ENCODE peak calls at places on chromosomes 5 and 9, in seven cellular contexts. X, S, Z, B, U, O and M are unnamed samples.

GRCh38 chr5:7325975-7326911 is 69.7 kb upstream of the ADCY2 start:
- DNase-seq in X (no peak), S (no peak), Z (peak), B (no peak), U (no peak), O (no peak), M (no peak)

GRCh38 chr9:118652258-118652657 is 717.0 kb downstream of the BRINP1 start:
- DNase-seq in X (no peak), S (no peak), Z (no peak), B (no peak), U (no peak), O (no peak), M (no peak)

GRCh38 chr9:133955821-133956411 is 36.2 kb downstream of the VAV2 start:
- DNase-seq in X (no peak), S (peak), Z (no peak), B (no peak), U (peak), O (peak), M (no peak)

GRCh38 chr5:60487885-60488425 is 212.0 kb downstream of the DEPDC1B start:
- DNase-seq in X (no peak), S (no peak), Z (no peak), B (peak), U (no peak), O (peak), M (no peak)

GRCh38 chr5:73945505-73945904 is 319.5 kb downstream of the ARHGEF28 start:
- DNase-seq in X (no peak), S (peak), Z (peak), B (no peak), U (no peak), O (no peak), M (no peak)

GRCh38 chr9:120985759-120986353 is 59.3 kb upstream of the TRAF1 start:
- DNase-seq in X (no peak), S (no peak), Z (peak), B (peak), U (no peak), O (no peak), M (no peak)

GRCh38 chr5:112594060-112594850 is 143.4 kb upstream of the APC start:
- DNase-seq in X (no peak), S (no peak), Z (no peak), B (no peak), U (no peak), O (no peak), M (no peak)

GRCh38 chr9:87792831-87793288 is 66.9 kb downstream of the CTSL start:
- DNase-seq in X (peak), S (no peak), Z (peak), B (peak), U (no peak), O (peak), M (peak)

GRCh38 chr9:91843623-91844111 is 106.4 kb downstream of the ROR2 start:
- DNase-seq in X (no peak), S (no peak), Z (no peak), B (no peak), U (peak), O (no peak), M (peak)

GRCh38 chr5:154962494-154962893 is 21.6 kb downstream of the MRPL22 start:
- DNase-seq in X (no peak), S (no peak), Z (no peak), B (no peak), U (no peak), O (no peak), M (no peak)

GRCh38 chr5:14263700-14264099 is 120.6 kb downstream of the TRIO start:
- DNase-seq in X (no peak), S (no peak), Z (no peak), B (no peak), U (no peak), O (no peak), M (no peak)

GRCh38 chr5:180575571-180575970 is 15.7 kb downstream of the SCGB3A1 start:
- DNase-seq in X (no peak), S (no peak), Z (no peak), B (no peak), U (no peak), O (no peak), M (no peak)

GRCh38 chr9:35350827-35351549 is 138.9 kb upstream of the RUSC2 start:
- DNase-seq in X (no peak), S (no peak), Z (no peak), B (no peak), U (no peak), O (no peak), M (no peak)

GRCh38 chr9:136644343-136644592 is 18.4 kb upstream of the EGFL7 start:
- DNase-seq in X (no peak), S (no peak), Z (peak), B (no peak), U (peak), O (peak), M (peak)

GRCh38 chr9:137422668-137423000 is 328 bp downstream of the EXD3 start:
- DNase-seq in X (no peak), S (peak), Z (peak), B (no peak), U (no peak), O (peak), M (peak)

GRCh38 chr9:91734371-91734981 is 215.6 kb downstream of the ROR2 start:
- DNase-seq in X (no peak), S (peak), Z (peak), B (peak), U (peak), O (peak), M (peak)

GRCh38 chr5:141683596-141684161 is 1.6 kb upstream of the ARAP3 start:
- DNase-seq in X (no peak), S (no peak), Z (no peak), B (no peak), U (no peak), O (no peak), M (no peak)

GRCh38 chr9:133643978-133644760 is 8.0 kb downstream of the DBH start:
- DNase-seq in X (no peak), S (no peak), Z (no peak), B (no peak), U (no peak), O (no peak), M (no peak)

GRCh38 chr9:137278913-137279711 is 1.6 kb downstream of the TOR4A start:
- DNase-seq in X (no peak), S (no peak), Z (no peak), B (no peak), U (no peak), O (no peak), M (no peak)

GRCh38 chr9:19969721-19970120 is 180.9 kb upstream of the SLC24A2 start:
- DNase-seq in X (no peak), S (no peak), Z (no peak), B (no peak), U (no peak), O (no peak), M (no peak)

GRCh38 chr5:52956915-52957747 is 32.0 kb upstream of the ITGA2 start:
- DNase-seq in X (no peak), S (no peak), Z (no peak), B (peak), U (no peak), O (no peak), M (no peak)

GRCh38 chr5:154078305-154078704 is 39.5 kb downstream of the MFAP3 start:
- DNase-seq in X (no peak), S (no peak), Z (no peak), B (no peak), U (no peak), O (no peak), M (no peak)

GRCh38 chr9:132006657-132007370 is 72.9 kb downstream of the MED27 start:
- DNase-seq in X (peak), S (no peak), Z (no peak), B (no peak), U (no peak), O (no peak), M (no peak)

GRCh38 chr9:87327567-87328125 is 170.0 kb upstream of the DAPK1 start:
- DNase-seq in X (no peak), S (no peak), Z (no peak), B (no peak), U (no peak), O (no peak), M (no peak)

GRCh38 chr5:172902497-172903472 is 56.4 kb upstream of the RPL26L1 start:
- DNase-seq in X (no peak), S (peak), Z (peak), B (peak), U (peak), O (peak), M (peak)

GRCh38 chr5:155019601-155020226 is 6.2 kb downstream of the KIF4B start:
- DNase-seq in X (no peak), S (no peak), Z (no peak), B (no peak), U (no peak), O (no peak), M (no peak)

GRCh38 chr5:151384106-151384505 is 36.7 kb upstream of the SLC36A2 start:
- DNase-seq in X (no peak), S (no peak), Z (no peak), B (no peak), U (no peak), O (no peak), M (no peak)

GRCh38 chr9:133785753-133786370 is 47.7 kb upstream of the SARDH start:
- DNase-seq in X (no peak), S (no peak), Z (no peak), B (no peak), U (no peak), O (no peak), M (no peak)

GRCh38 chr9:79280691-79281090 is 291.1 kb upstream of the TLE4 start:
- DNase-seq in X (no peak), S (no peak), Z (no peak), B (no peak), U (no peak), O (no peak), M (no peak)

GRCh38 chr9:126397056-126397455 is 70.4 kb downstream of the MVB12B start:
- DNase-seq in X (peak), S (no peak), Z (no peak), B (no peak), U (no peak), O (peak), M (no peak)

GRCh38 chr5:172648755-172649154 is 7.7 kb downstream of the NEURL1B start:
- DNase-seq in X (no peak), S (no peak), Z (no peak), B (no peak), U (no peak), O (no peak), M (no peak)

GRCh38 chr9:15469406-15469805 is 41.4 kb downstream of the PSIP1 start:
- DNase-seq in X (no peak), S (no peak), Z (no peak), B (no peak), U (no peak), O (no peak), M (no peak)

GRCh38 chr9:118962426-118962825 is 406.8 kb downstream of the BRINP1 start:
- DNase-seq in X (no peak), S (no peak), Z (no peak), B (no peak), U (no peak), O (no peak), M (no peak)

GRCh38 chr5:146632620-146633019 is 116.6 kb upstream of the GPR151 start:
- DNase-seq in X (no peak), S (no peak), Z (no peak), B (no peak), U (no peak), O (no peak), M (no peak)

GRCh38 chr5:171830686-171831085 is 45.1 kb downstream of the SMIM23 start:
- DNase-seq in X (no peak), S (no peak), Z (no peak), B (no peak), U (no peak), O (no peak), M (no peak)

DNA sequence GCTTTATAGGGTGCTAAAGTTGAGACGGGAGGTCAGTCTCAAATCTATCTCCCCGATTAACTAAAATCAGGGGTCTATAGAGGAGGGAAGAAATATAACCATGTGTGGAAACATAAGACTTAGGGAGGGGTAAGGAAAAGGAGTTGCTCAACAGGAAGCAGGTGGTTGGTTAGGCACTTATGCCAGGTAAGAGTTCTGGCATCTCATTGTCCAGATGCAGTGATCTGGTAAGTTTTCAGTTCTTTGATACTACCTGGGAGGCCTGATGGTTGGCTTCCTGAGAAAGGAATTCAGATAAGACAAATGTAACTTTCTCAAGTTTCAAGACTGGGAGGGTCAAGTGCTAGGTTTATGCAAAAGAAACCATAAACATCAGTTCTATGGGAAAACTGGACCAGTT is 47.7 kb downstream of the CERT1 start:
- DNase-seq in X (no peak), S (no peak), Z (no peak), B (no peak), U (no peak), O (no peak), M (no peak)
- TF ChIP-seq EP300 in X (no peak), S (no peak), Z (no peak), B (no peak), U (no peak), O (no peak), M (no peak)

GRCh38 chr9:127875306-127875966 is 2.0 kb downstream of the AK1 start:
- DNase-seq in X (no peak), S (no peak), Z (no peak), B (no peak), U (peak), O (no peak), M (peak)

GRCh38 chr9:127874301-127875216 is 2.9 kb downstream of the AK1 start:
- DNase-seq in X (no peak), S (no peak), Z (no peak), B (no peak), U (peak), O (no peak), M (peak)

GRCh38 chr9:127873223-127873691 is 4.2 kb downstream of the AK1 start:
- DNase-seq in X (no peak), S (peak), Z (no peak), B (no peak), U (no peak), O (no peak), M (peak)

GRCh38 chr9:127872492-127873222 is 4.8 kb downstream of the AK1 start:
- DNase-seq in X (no peak), S (no peak), Z (no peak), B (no peak), U (no peak), O (no peak), M (no peak)

DNA sequence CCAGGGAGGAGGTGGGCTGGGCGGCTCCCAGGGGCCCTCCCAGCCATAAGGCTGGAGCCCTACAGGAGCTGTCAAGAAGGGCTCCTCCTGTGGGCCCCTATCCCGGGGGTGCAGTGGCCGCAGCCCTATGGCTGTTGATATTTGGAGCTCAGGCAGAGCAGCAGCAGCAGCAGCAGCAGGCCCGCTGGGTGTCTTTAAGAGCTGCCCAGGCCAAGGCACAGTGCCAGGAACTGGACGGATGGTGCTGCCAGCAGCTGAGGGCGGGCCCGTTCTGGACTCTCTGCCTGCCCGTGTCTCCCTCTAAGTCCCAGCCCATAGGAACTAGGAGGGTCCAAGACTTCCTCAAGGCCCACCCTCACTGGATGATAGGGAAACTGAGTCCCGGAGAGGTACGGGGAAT is 3.6 kb downstream of the AK1 start:
- DNase-seq in X (no peak), S (no peak), Z (no peak), B (no peak), U (peak), O (peak), M (peak)
- H3K27ac ChIP-seq in X (no peak), S (no peak), Z (no peak), B (no peak), U (peak), O (no peak), M (peak)

GRCh38 chr9:95004452-95005275 is 278.2 kb downstream of the AOPEP start:
- DNase-seq in X (no peak), S (peak), Z (peak), B (peak), U (peak), O (peak), M (peak)

GRCh38 chr9:95005276-95006141 is 279.0 kb downstream of the AOPEP start:
- DNase-seq in X (no peak), S (no peak), Z (no peak), B (no peak), U (no peak), O (no peak), M (no peak)

GRCh38 chr9:95000821-95001220 is 274.3 kb downstream of the AOPEP start:
- DNase-seq in X (no peak), S (no peak), Z (no peak), B (no peak), U (no peak), O (no peak), M (no peak)

GRCh38 chr9:95001720-95002119 is 275.2 kb downstream of the AOPEP start:
- DNase-seq in X (no peak), S (no peak), Z (no peak), B (no peak), U (no peak), O (no peak), M (no peak)

GRCh38 chr9:95003694-95004451 is 277.4 kb downstream of the AOPEP start:
- DNase-seq in X (no peak), S (no peak), Z (peak), B (peak), U (peak), O (peak), M (peak)
- TF ChIP-seq POLR2A in X (no peak), S (no peak), Z (no peak), B (no peak), U (peak), O (no peak), M (no peak)

GRCh38 chr9:85137606-85138150 is 468.1 kb downstream of the NTRK2 start:
- DNase-seq in X (no peak), S (no peak), Z (no peak), B (no peak), U (no peak), O (no peak), M (no peak)
- TF ChIP-seq EP300 in X (no peak), S (no peak), Z (no peak), B (no peak), U (no peak), O (no peak), M (no peak)

DNA sequence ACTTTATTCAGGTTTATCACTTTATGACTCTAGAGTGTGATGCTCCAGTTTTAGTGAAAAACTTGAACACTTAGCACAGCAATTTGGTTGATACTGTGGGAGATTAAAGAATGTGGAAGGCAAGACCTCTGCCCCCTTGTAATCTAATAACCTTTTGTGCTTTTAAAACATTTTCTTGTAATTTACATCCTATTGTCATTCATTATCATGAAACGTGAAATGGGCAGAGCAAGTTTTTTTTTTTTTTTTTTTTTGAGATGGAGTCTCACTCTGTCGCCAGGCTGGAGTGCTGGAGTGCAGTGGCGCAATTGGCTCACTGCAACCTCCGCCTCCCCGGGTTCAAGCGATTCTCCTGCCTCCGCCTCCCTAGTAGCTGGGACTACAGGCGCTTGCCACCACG is 1.8 kb downstream of the PAIP2 start:
- DNase-seq in X (no peak), S (no peak), Z (no peak), B (no peak), U (no peak), O (no peak), M (no peak)
- H3K27ac ChIP-seq in X (no peak), S (no peak), Z (peak), B (no peak), U (no peak), O (no peak), M (no peak)

GRCh38 chr9:16701347-16701746 is 169.1 kb downstream of the BNC2 start:
- DNase-seq in X (no peak), S (no peak), Z (no peak), B (no peak), U (no peak), O (no peak), M (no peak)

GRCh38 chr9:16704489-16705111 is 165.9 kb downstream of the BNC2 start:
- DNase-seq in X (no peak), S (no peak), Z (no peak), B (no peak), U (peak), O (peak), M (peak)

GRCh38 chr9:16705121-16705604 is 165.3 kb downstream of the BNC2 start:
- DNase-seq in X (no peak), S (peak), Z (peak), B (no peak), U (peak), O (peak), M (peak)

GRCh38 chr9:16708638-16709435 is 161.6 kb downstream of the BNC2 start:
- DNase-seq in X (no peak), S (no peak), Z (no peak), B (no peak), U (no peak), O (no peak), M (no peak)

DNA sequence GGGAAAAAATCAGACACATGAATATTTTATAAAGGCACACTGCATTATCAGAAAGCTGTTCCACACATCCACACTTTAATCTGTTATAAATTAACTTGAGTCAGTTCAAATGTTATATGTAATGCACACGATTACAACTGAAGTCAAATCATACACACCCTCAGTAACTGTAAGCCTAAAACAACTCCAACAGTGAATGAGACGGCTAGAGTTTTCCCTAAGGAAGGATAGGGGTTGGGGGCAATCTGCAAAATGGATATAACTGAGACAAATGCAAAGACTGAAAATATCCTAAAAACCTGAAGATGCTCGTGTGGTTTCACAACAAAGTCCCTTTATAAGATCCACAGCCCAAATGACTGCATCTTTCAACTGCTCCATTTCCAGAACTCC is 166.4 kb downstream of the BNC2 start:
- DNase-seq in X (no peak), S (no peak), Z (no peak), B (no peak), U (no peak), O (no peak), M (no peak)
- TF ChIP-seq POLR2A in X (no peak), S (no peak), Z (no peak), B (no peak), U (no peak), O (no peak), M (no peak)